ENCODE peak calls at places on chromosomes 16 and 17, in five cellular contexts. E is PC-3; G is NCI-H1417; T is stimulated activated CD4-positive, alpha-beta T cell treated with anti-CD3 and anti-CD28 coated beads, Interleukin-2, amount 100 ng/mL, for 24 hours; O is KG1. B is an unnamed sample.

GRCh38 chr16:1054660-1055556 is 17.6 kb upstream of the SSTR5 start:
- DNase-seq in O (no peak), E (peak; percentile 50), G (peak; percentile 20), T (peak; percentile 64), B (peak; percentile 78)

GRCh38 chr17:17989081-17989480 is 16.4 kb downstream of the DRC3 start:
- DNase-seq in O (no peak), T (no peak), G (no peak), E (no peak), B (no peak)

GRCh38 chr16:59964232-59964924 is 1230.3 kb upstream of the GOT2 start:
- DNase-seq in E (no peak), O (no peak), T (no peak), G (no peak), B (no peak)

GRCh38 chr17:68016838-68017237 is 18.7 kb upstream of the KPNA2 start:
- DNase-seq in O (no peak), E (no peak), G (no peak), T (no peak), B (no peak)

GRCh38 chr17:57406131-57406980 is 150.0 kb downstream of the MSI2 start:
- DNase-seq in T (no peak), O (no peak), G (peak; percentile 27), E (peak; percentile 14), B (peak; percentile 92)

GRCh38 chr17:54172654-54173316 is 350.1 kb downstream of the KIF2B start:
- DNase-seq in T (no peak), E (peak; percentile 60), G (peak; percentile 15), O (no peak), B (no peak)

GRCh38 chr17:45284176-45285140 is 22.6 kb upstream of the SPATA32 start:
- DNase-seq in E (peak; percentile 32), T (peak; percentile 52), G (peak; percentile 9), O (no peak), B (no peak)

GRCh38 chr17:79090503-79091372 is 16.1 kb downstream of the ENGASE start:
- DNase-seq in G (no peak), O (no peak), T (no peak), E (no peak), B (no peak)

GRCh38 chr17:63275318-63275967 is 170.7 kb downstream of the CYB561 start:
- DNase-seq in O (no peak), T (no peak), E (peak; percentile 99), G (no peak), B (peak; percentile 70)

GRCh38 chr16:68155425-68155824 is 70.3 kb downstream of the NFATC3 start:
- DNase-seq in G (no peak), T (no peak), O (no peak), E (no peak), B (no peak)

GRCh38 chr16:76535-77272 is 1.3 kb upstream of the MPG start:
- DNase-seq in E (peak; percentile 74), T (no peak), O (peak; percentile 43), G (peak; percentile 14), B (no peak)

GRCh38 chr17:1490643-1491405 is 1.7 kb downstream of the MYO1C start:
- DNase-seq in T (peak; percentile 81), O (peak; percentile 1), E (peak; percentile 46), G (peak; percentile 25), B (peak; percentile 84)

GRCh38 chr16:14458576-14458975 is 171.5 kb downstream of the PARN start:
- DNase-seq in E (no peak), O (no peak), G (no peak), T (no peak), B (no peak)

GRCh38 chr17:69857412-69857835 is 217.6 kb upstream of the KCNJ16 start:
- DNase-seq in E (peak; percentile 97), O (no peak), T (no peak), G (peak; percentile 20), B (no peak)

GRCh38 chr17:61219460-61219859 is 180.2 kb upstream of the TBX2 start:
- DNase-seq in G (no peak), T (no peak), E (no peak), O (no peak), B (peak; percentile 88)

GRCh38 chr17:34409352-34409751 is 46.3 kb upstream of the CCL1 start:
- DNase-seq in T (no peak), G (no peak), E (no peak), O (no peak), B (no peak)

GRCh38 chr17:81315170-81315884 is 20.2 kb upstream of the SLC38A10 start:
- DNase-seq in E (no peak), T (no peak), G (no peak), O (no peak), B (no peak)

GRCh38 chr16:84175351-84176081 is 11.3 kb downstream of the TAF1C start:
- DNase-seq in T (peak; percentile 73), O (peak; percentile 24), E (peak; percentile 72), G (peak; percentile 74), B (peak; percentile 88)

GRCh38 chr17:77842906-77843249 is 115.6 kb upstream of the TNRC6C start:
- DNase-seq in G (no peak), T (no peak), O (no peak), E (no peak), B (no peak)

GRCh38 chr17:64783556-64784352 is 121.6 kb upstream of the SMURF2 start:
- DNase-seq in O (no peak), T (no peak), G (no peak), E (no peak), B (peak; percentile 55)

GRCh38 chr16:2472885-2473284 is 1.8 kb downstream of the NTN3 start:
- DNase-seq in G (no peak), E (no peak), T (no peak), O (no peak), B (no peak)

GRCh38 chr16:29649560-29650494 is 13.2 kb upstream of the SPN start:
- DNase-seq in O (no peak), E (no peak), T (no peak), G (no peak), B (no peak)

GRCh38 chr16:72241930-72242329 is 70.0 kb upstream of the PMFBP1 start:
- DNase-seq in T (no peak), G (peak; percentile 70), O (peak; percentile 7), E (peak; percentile 62), B (peak; percentile 63)

GRCh38 chr17:48003686-48004120 is 32.8 kb downstream of the CDK5RAP3 start:
- DNase-seq in T (no peak), E (no peak), G (peak; percentile 99), O (no peak), B (peak; percentile 75)

GRCh38 chr17:77727216-77727615 is 231.3 kb upstream of the TNRC6C start:
- DNase-seq in O (no peak), E (no peak), T (no peak), G (no peak), B (peak; percentile 40)

GRCh38 chr16:81480856-81481821 is 36.5 kb downstream of the CMIP start:
- DNase-seq in T (peak; percentile 14), E (no peak), O (peak; percentile 84), G (peak; percentile 30), B (no peak)

GRCh38 chr17:59367657-59368045 is 36.2 kb downstream of the YPEL2 start:
- DNase-seq in T (no peak), G (peak; percentile 66), E (peak; percentile 54), O (no peak), B (peak; percentile 93)

GRCh38 chr16:8402981-8403853 is 187.1 kb downstream of the TMEM114 start:
- DNase-seq in E (no peak), G (no peak), T (no peak), O (no peak), B (no peak)

GRCh38 chr16:82298472-82298871 is 128.4 kb upstream of the MPHOSPH6 start:
- DNase-seq in O (no peak), E (no peak), T (no peak), G (no peak), B (no peak)

GRCh38 chr16:6949240-6949639 is 383.4 kb upstream of the RBFOX1 start:
- DNase-seq in O (no peak), G (no peak), T (no peak), E (no peak), B (peak; percentile 62)

GRCh38 chr16:72876981-72877373 is 171.0 kb downstream of the ZFHX3 start:
- DNase-seq in G (no peak), E (no peak), T (no peak), O (no peak), B (no peak)

GRCh38 chr17:42121066-42121769 is at the start of gene KAT2A:
- DNase-seq in G (peak; percentile 79), O (peak; percentile 79), E (no peak), T (peak; percentile 83), B (peak; percentile 93)